ENCODE peak calls at places on chromosomes 4 and X, in ten cellular contexts. J is H1, T is ovary, Y is transverse colon, I is stomach, N is SK-N-SH, F is upper lobe of left lung, K is sigmoid colon, R is HepG2, P is A549. W is an unnamed sample.

GRCh38 chrX:153829549-153829798 is 870 bp downstream of the PDZD4 start:
- DNase-seq in F (no peak), P (no peak), I (no peak), N (peak; percentile 59), K (peak; percentile 56), Y (no peak), T (no peak), J (no peak), R (no peak), W (no peak)

GRCh38 chr4:11367371-11367770 is 61.3 kb downstream of the HS3ST1 start:
- DNase-seq in F (peak; percentile 27), J (no peak), N (no peak), I (peak; percentile 59), K (peak; percentile 93), Y (peak; percentile 36), P (peak; percentile 21), R (no peak), T (peak; percentile 91), W (no peak)

GRCh38 chrX:103688949-103689348 is 2.5 kb upstream of the MORF4L2 start:
- DNase-seq in Y (no peak), T (no peak), R (peak; percentile 21), K (no peak), J (no peak), F (no peak), N (peak; percentile 27), I (no peak), P (peak; percentile 28), W (no peak)

GRCh38 chr4:99208719-99209075 is 10.3 kb downstream of the ADH6 start:
- DNase-seq in F (no peak), J (no peak), N (no peak), Y (no peak), P (no peak), T (no peak), K (no peak), R (no peak), I (no peak), W (no peak)

GRCh38 chr4:87375719-87376291 is 15.2 kb downstream of the HSD17B11 start:
- DNase-seq in F (peak; percentile 48), T (no peak), I (peak; percentile 55), N (peak; percentile 47), K (peak; percentile 76), R (peak; percentile 61), P (peak; percentile 72), J (no peak), Y (no peak), W (no peak)

GRCh38 chr4:110633358-110634319 is 10.8 kb upstream of the PITX2 start:
- DNase-seq in I (no peak), R (no peak), K (no peak), J (peak; percentile 66), P (no peak), T (no peak), Y (no peak), F (no peak), N (no peak), W (no peak)

GRCh38 chr4:174794706-174795105 is 34.3 kb downstream of the GLRA3 start:
- DNase-seq in R (no peak), Y (no peak), N (no peak), T (no peak), F (no peak), K (no peak), P (peak; percentile 38), I (no peak), J (no peak), W (no peak)

GRCh38 chrX:71173440-71173839 is 28.8 kb downstream of the NLGN3 start:
- DNase-seq in J (no peak), N (no peak), I (no peak), R (no peak), T (no peak), Y (no peak), F (no peak), K (no peak), P (no peak), W (no peak)

GRCh38 chrX:47687249-47687648 is 28.3 kb upstream of the UXT start:
- DNase-seq in K (no peak), P (no peak), J (no peak), R (no peak), F (no peak), Y (no peak), N (no peak), T (no peak), I (no peak), W (no peak)

GRCh38 chrX:49922291-49923241 is at the start of gene CLCN5:
- DNase-seq in R (peak; percentile 88), N (peak; percentile 92), Y (peak; percentile 96), P (peak; percentile 94), I (peak; percentile 97), F (peak; percentile 96), T (peak; percentile 95), J (peak; percentile 85), K (peak; percentile 98), W (peak; percentile 96)

DNA sequence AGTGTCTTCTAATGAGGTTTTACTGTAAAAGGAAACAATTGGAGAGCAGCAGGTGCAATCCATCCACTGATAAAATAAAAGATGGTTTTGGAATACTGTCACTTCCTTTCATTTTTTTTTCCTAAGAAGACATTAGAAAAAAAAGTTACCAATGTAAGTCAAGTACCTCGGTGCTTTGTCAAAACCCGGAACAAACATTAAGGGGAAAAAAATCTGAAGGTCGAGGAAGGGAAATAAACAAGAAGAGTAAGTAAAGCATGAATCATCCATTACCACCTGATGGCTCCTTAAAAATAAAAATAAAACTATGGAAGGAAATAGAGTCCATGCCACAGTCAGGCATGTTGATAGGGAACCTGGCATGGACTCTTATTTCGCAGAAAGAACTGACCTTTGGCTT is 15.3 kb upstream of the XPNPEP2 start:
- DNase-seq in Y (no peak), F (no peak), T (no peak), K (no peak), N (no peak), I (no peak), P (no peak), J (no peak), R (no peak), W (no peak)
- H3K4me1 ChIP-seq in Y (no peaks in the 10 kb centered on the region), F (no peaks in the 10 kb centered on the region), T (no peaks in the 10 kb centered on the region), K (no peaks in the 10 kb centered on the region), N (no peaks in the 10 kb centered on the region), I (no peaks in the 10 kb centered on the region), P (no peaks in the 10 kb centered on the region), J (peaks cover 2% of the 10 kb centered on the region), R (no peaks in the 10 kb centered on the region), W (no peaks in the 10 kb centered on the region)

DNA sequence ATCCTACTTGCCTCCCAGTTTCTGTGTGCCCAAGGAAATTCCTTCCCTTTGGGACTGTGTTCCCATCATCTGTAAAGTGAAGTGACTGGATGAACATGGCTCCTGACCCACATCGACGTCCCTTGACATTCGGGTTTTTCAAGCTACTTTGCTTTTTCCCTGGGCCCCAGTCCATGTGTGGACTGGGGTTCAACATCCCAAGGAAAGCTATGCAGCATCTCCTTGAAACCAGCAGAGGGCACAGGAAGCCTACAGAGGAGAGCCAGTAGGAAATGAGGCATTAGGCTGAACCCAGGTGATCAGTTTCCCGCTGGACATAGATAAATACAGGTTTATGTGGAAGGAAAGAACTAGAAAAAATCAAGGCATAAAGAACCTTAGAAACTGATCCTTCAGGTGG is 145.1 kb upstream of the ARHGEF9 start:
- DNase-seq in T (no peak), P (peak; percentile 20), J (no peak), R (no peak), Y (no peak), N (peak; percentile 2), F (no peak), I (no peak), K (no peak), W (no peak)
- TF ChIP-seq EP300 in T (no peak), P (no peak), J (no peak), R (no peak), Y (no peak), N (no peak), F (no peak), I (no peak), K (no peak), W (no peak)

GRCh38 chr4:77827343-77827742 is 8.2 kb upstream of the CNOT6L start:
- DNase-seq in F (no peak), N (no peak), Y (no peak), R (no peak), J (no peak), P (no peak), I (no peak), K (no peak), T (no peak), W (no peak)

GRCh38 chr4:77821775-77822174 is 2.6 kb upstream of the CNOT6L start:
- DNase-seq in Y (no peak), N (no peak), F (no peak), R (no peak), I (no peak), K (no peak), P (no peak), J (no peak), T (no peak), W (no peak)

GRCh38 chr4:77820836-77821561 is 1.8 kb upstream of the CNOT6L start:
- DNase-seq in J (no peak), P (no peak), N (peak; percentile 15), I (no peak), Y (no peak), K (no peak), F (no peak), R (no peak), T (no peak), W (no peak)

DNA sequence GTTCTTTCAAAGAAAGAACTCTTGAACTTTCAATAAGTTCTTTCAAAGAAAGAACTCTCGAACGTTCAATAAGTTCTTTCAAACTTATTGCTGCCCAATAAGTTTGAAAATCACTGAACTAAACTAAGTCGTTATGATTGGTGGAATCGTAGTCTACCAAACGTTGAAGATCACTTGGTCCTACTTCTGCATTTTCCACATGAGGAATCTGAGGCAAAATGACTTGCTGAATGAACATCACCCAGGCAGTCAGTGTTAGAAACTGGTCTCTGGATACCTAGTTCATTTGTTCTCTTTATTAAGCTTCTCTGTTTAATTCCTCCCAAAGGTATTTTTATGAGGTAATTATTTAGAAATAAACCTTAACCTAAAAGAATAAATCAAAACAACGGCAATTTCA is 7.1 kb upstream of the CNOT6L start:
- DNase-seq in F (no peak), T (no peak), R (no peak), N (no peak), J (no peak), Y (no peak), I (no peak), K (no peak), P (no peak), W (no peak)
- H3K4me1 ChIP-seq in F (peaks cover 6% of the 10 kb centered on the region), T (no peaks in the 10 kb centered on the region), R (peaks cover 12% of the 10 kb centered on the region), N (peaks cover 2% of the 10 kb centered on the region), J (no peaks in the 10 kb centered on the region), Y (no peaks in the 10 kb centered on the region), I (peaks cover 4% of the 10 kb centered on the region), K (peaks cover 5% of the 10 kb centered on the region), P (peaks cover under 1% of the 10 kb centered on the region), W (peaks cover 4% of the 10 kb centered on the region)

GRCh38 chrX:124720532-124720931 is 374.2 kb downstream of the SH2D1A start:
- DNase-seq in J (no peak), K (no peak), R (no peak), I (no peak), P (no peak), N (no peak), T (no peak), Y (no peak), F (no peak), W (no peak)

GRCh38 chrX:124726313-124726712 is 379.9 kb downstream of the SH2D1A start:
- DNase-seq in I (no peak), F (no peak), K (no peak), J (no peak), N (no peak), Y (no peak), T (no peak), P (no peak), R (no peak), W (no peak)

GRCh38 chrX:124726881-124727280 is 380.5 kb downstream of the SH2D1A start:
- DNase-seq in P (no peak), Y (no peak), R (no peak), T (no peak), N (no peak), K (no peak), I (no peak), J (no peak), F (no peak), W (no peak)

GRCh38 chrX:124725467-124725866 is 379.1 kb downstream of the SH2D1A start:
- DNase-seq in I (no peak), R (no peak), F (no peak), K (no peak), Y (no peak), T (no peak), J (no peak), N (no peak), P (no peak), W (no peak)
- TF ChIP-seq EP300 in I (no peak), R (no peak), F (no peak), K (no peak), Y (no peak), T (no peak), J (no peak), N (no peak), P (no peak), W (no peak)

W was measured in suprapubic skin.